ENCODE peak calls at places on chromosome 21, in four cellular contexts. One of them, this sample, is unnamed.

GRCh38 chr21:15775981-15776380 is 46.2 kb downstream of the USP25 start:
- DNase-seq in GM12878: no peak
- DNase-seq in WTC11: no peak
- DNase-seq in K562: no peak
- DNase-seq in this sample: no peak

GRCh38 chr21:15293251-15293650 is 228.5 kb upstream of the NRIP1 start:
- DNase-seq in GM12878: no peak
- DNase-seq in WTC11: no peak
- DNase-seq in K562: peak; percentile 23
- DNase-seq in this sample: peak; percentile 30

GRCh38 chr21:40054403-40054802 is 187.2 kb downstream of the PCP4 start:
- DNase-seq in GM12878: no peak
- DNase-seq in WTC11: no peak
- DNase-seq in K562: no peak
- DNase-seq in this sample: no peak

GRCh38 chr21:34726627-34727337 is 58.0 kb downstream of the CLIC6 start:
- DNase-seq in GM12878: no peak
- DNase-seq in WTC11: no peak
- DNase-seq in K562: no peak
- DNase-seq in this sample: no peak

GRCh38 chr21:16588433-16588860 is 858.7 kb downstream of the USP25 start:
- DNase-seq in GM12878: no peak
- DNase-seq in WTC11: peak; percentile 45
- DNase-seq in K562: no peak
- DNase-seq in this sample: no peak

GRCh38 chr21:37799193-37800121 is 116.8 kb downstream of the KCNJ6 start:
- DNase-seq in GM12878: no peak
- DNase-seq in WTC11: no peak
- DNase-seq in K562: no peak
- DNase-seq in this sample: no peak

GRCh38 chr21:39952265-39952664 is 85.0 kb downstream of the PCP4 start:
- DNase-seq in GM12878: no peak
- DNase-seq in WTC11: no peak
- DNase-seq in K562: no peak
- DNase-seq in this sample: no peak

GRCh38 chr21:16156841-16157240 is 427.1 kb downstream of the USP25 start:
- DNase-seq in GM12878: no peak
- DNase-seq in WTC11: no peak
- DNase-seq in K562: no peak
- DNase-seq in this sample: no peak

GRCh38 chr21:32233055-32233546 is 45.7 kb downstream of the MIS18A start:
- DNase-seq in GM12878: no peak
- DNase-seq in WTC11: no peak
- DNase-seq in K562: no peak
- DNase-seq in this sample: no peak

GRCh38 chr21:37435120-37435519 is 68.5 kb downstream of the DYRK1A start:
- DNase-seq in GM12878: no peak
- DNase-seq in WTC11: peak; percentile 47
- DNase-seq in K562: peak; percentile 91
- DNase-seq in this sample: no peak

GRCh38 chr21:32456497-32456918 is 44.0 kb downstream of the EVA1C start:
- DNase-seq in GM12878: no peak
- DNase-seq in WTC11: no peak
- DNase-seq in K562: no peak
- DNase-seq in this sample: no peak

GRCh38 chr21:31658053-31658452 is 1.4 kb upstream of the SOD1 start:
- DNase-seq in GM12878: no peak
- DNase-seq in WTC11: no peak
- DNase-seq in K562: peak; percentile 43
- DNase-seq in this sample: peak; percentile 62

GRCh38 chr21:31732891-31733520 is 1.1 kb upstream of the SCAF4 start:
- DNase-seq in GM12878: no peak
- DNase-seq in WTC11: peak; percentile 28
- DNase-seq in K562: peak; percentile 71
- DNase-seq in this sample: peak; percentile 15

GRCh38 chr21:36055551-36055950 is 4.8 kb downstream of the SETD4 start:
- DNase-seq in GM12878: no peak
- DNase-seq in WTC11: no peak
- DNase-seq in K562: no peak
- DNase-seq in this sample: no peak

GRCh38 chr21:19853709-19854575 is 1144.3 kb upstream of the NCAM2 start:
- DNase-seq in GM12878: no peak
- DNase-seq in WTC11: peak; percentile 16
- DNase-seq in K562: peak; percentile 70
- DNase-seq in this sample: no peak

GRCh38 chr21:32955307-32955937 is 70.3 kb upstream of the OLIG2 start:
- DNase-seq in GM12878: no peak
- DNase-seq in WTC11: no peak
- DNase-seq in K562: no peak
- DNase-seq in this sample: no peak

GRCh38 chr21:33480481-33481103 is 818 bp upstream of the TMEM50B start:
- DNase-seq in GM12878: no peak
- DNase-seq in WTC11: no peak
- DNase-seq in K562: no peak
- DNase-seq in this sample: no peak

GRCh38 chr21:35911412-35912191 is 148.7 kb downstream of the SETD4 start:
- DNase-seq in GM12878: no peak
- DNase-seq in WTC11: no peak
- DNase-seq in K562: no peak
- DNase-seq in this sample: no peak

GRCh38 chr21:32757804-32758203 is 13.8 kb downstream of the PAXBP1 start:
- DNase-seq in GM12878: no peak
- DNase-seq in WTC11: no peak
- DNase-seq in K562: peak; percentile 16
- DNase-seq in this sample: no peak

GRCh38 chr21:34800797-34801518 is 132.2 kb downstream of the CLIC6 start:
- DNase-seq in GM12878: no peak
- DNase-seq in WTC11: no peak
- DNase-seq in K562: no peak
- DNase-seq in this sample: no peak

GRCh38 chr21:38491536-38491935 is 6.7 kb downstream of the ERG start:
- DNase-seq in GM12878: no peak
- DNase-seq in WTC11: no peak
- DNase-seq in K562: no peak
- DNase-seq in this sample: no peak

GRCh38 chr21:35321322-35322200 is 272.5 kb upstream of the RUNX1 start:
- DNase-seq in GM12878: no peak
- DNase-seq in WTC11: no peak
- DNase-seq in K562: no peak
- DNase-seq in this sample: no peak

GRCh38 chr21:34579411-34579810 is 35.5 kb downstream of the RCAN1 start:
- DNase-seq in GM12878: no peak
- DNase-seq in WTC11: no peak
- DNase-seq in K562: no peak
- DNase-seq in this sample: no peak

GRCh38 chr21:17699524-17700189 is 87.0 kb upstream of the BTG3 start:
- DNase-seq in GM12878: peak; percentile 74
- DNase-seq in WTC11: no peak
- DNase-seq in K562: no peak
- DNase-seq in this sample: no peak

GRCh38 chr21:36704281-36704957 is 5.5 kb downstream of the SIM2 start:
- DNase-seq in GM12878: no peak
- DNase-seq in WTC11: no peak
- DNase-seq in K562: no peak
- DNase-seq in this sample: no peak

GRCh38 chr21:34919406-34919805 is 129.7 kb downstream of the RUNX1 start:
- DNase-seq in GM12878: no peak
- DNase-seq in WTC11: no peak
- DNase-seq in K562: no peak
- DNase-seq in this sample: no peak

GRCh38 chr21:34910396-34910795 is 138.7 kb downstream of the RUNX1 start:
- DNase-seq in GM12878: no peak
- DNase-seq in WTC11: no peak
- DNase-seq in K562: no peak
- DNase-seq in this sample: peak; percentile 62

GRCh38 chr21:16587141-16587570 is 857.4 kb downstream of the USP25 start:
- DNase-seq in GM12878: no peak
- DNase-seq in WTC11: no peak
- DNase-seq in K562: no peak
- DNase-seq in this sample: peak; percentile 38

GRCh38 chr21:32189688-32190483 is 89.0 kb downstream of the MIS18A start:
- DNase-seq in GM12878: no peak
- DNase-seq in WTC11: no peak
- DNase-seq in K562: no peak
- DNase-seq in this sample: no peak

GRCh38 chr21:33212159-33212851 is 17.4 kb upstream of the IFNAR2 start:
- DNase-seq in GM12878: no peak
- DNase-seq in WTC11: no peak
- DNase-seq in K562: peak; percentile 83
- DNase-seq in this sample: no peak

GRCh38 chr21:36004441-36004840 is 55.9 kb downstream of the SETD4 start:
- DNase-seq in GM12878: peak; percentile 7
- DNase-seq in WTC11: no peak
- DNase-seq in K562: no peak
- DNase-seq in this sample: no peak

GRCh38 chr21:32240708-32241433 is 38.0 kb downstream of the MIS18A start:
- DNase-seq in GM12878: peak; percentile 13
- DNase-seq in WTC11: no peak
- DNase-seq in K562: no peak
- DNase-seq in this sample: no peak

GRCh38 chr21:39518055-39518844 is 66.5 kb downstream of the SH3BGR start:
- DNase-seq in GM12878: peak; percentile 4
- DNase-seq in WTC11: peak; percentile 78
- DNase-seq in K562: peak; percentile 82
- DNase-seq in this sample: peak; percentile 60

GRCh38 chr21:42991992-42992740 is 17.8 kb downstream of the PKNOX1 start:
- DNase-seq in GM12878: no peak
- DNase-seq in WTC11: no peak
- DNase-seq in K562: peak; percentile 66
- DNase-seq in this sample: no peak
- TF ChIP-seq CBFB in GM12878: no peak
- TF ChIP-seq CBFB in WTC11: no peak
- TF ChIP-seq CBFB in K562: no peak
- TF ChIP-seq CBFB in this sample: no peak

GRCh38 chr21:44304846-44305245 is 5.0 kb downstream of the PFKL start:
- DNase-seq in GM12878: no peak
- DNase-seq in WTC11: peak; percentile 43
- DNase-seq in K562: peak; percentile 63
- DNase-seq in this sample: peak; percentile 38
- TF ChIP-seq CBFB in GM12878: no peak
- TF ChIP-seq CBFB in WTC11: no peak
- TF ChIP-seq CBFB in K562: no peak
- TF ChIP-seq CBFB in this sample: no peak

DNA sequence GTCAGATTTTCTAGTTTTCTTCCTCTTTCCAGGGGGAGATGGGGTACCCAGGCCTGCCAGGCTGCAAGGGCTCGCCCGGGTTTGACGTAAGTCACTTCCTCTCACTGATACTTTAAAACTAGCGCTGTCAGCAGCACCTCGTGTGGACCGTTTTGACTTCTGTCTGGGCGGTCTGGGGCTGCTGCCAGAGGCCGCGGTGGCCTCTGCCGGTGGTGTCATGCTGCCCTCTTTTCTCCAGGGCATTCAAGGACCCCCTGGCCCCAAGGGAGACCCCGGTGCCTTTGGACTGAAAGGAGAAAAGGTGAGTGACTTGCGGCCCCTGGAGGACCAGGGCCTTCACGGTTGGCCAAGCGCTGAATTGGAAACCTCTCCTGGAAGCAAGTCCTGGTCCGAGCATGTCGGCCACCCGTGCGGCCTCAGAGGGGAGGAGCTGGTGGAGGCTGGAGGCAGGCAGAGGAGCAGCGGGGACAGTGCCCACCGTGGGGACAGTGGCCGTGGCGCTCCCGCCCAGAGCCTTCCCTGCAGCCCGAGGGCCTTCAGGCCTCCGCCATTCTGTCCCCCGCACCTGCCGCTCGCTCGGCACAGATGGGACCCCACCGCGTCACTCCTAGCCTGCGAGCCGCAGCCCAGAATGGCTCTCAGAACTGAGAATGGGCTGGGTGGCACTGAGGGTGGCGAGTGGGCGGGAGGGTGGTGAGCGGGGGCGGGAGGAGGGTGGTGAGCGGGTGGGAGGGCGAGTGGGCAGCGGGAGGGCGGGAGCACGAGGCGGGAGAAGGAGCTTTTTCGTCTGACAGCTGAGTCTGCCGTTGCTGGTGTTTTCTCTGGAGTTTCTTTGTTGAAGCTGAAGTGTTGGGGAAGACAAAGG is 9.4 kb downstream of the COL6A1 start:
- DNase-seq in GM12878: no peak
- DNase-seq in WTC11: peak; percentile 9
- DNase-seq in K562: no peak
- DNase-seq in this sample: no peak
- TF ChIP-seq CBFB in GM12878: no peak
- TF ChIP-seq CBFB in WTC11: no peak
- TF ChIP-seq CBFB in K562: no peak
- TF ChIP-seq CBFB in this sample: no peak

GRCh38 chr21:27248791-27249190 is 281.9 kb upstream of the ADAMTS5 start:
- DNase-seq in GM12878: no peak
- DNase-seq in WTC11: no peak
- DNase-seq in K562: no peak
- DNase-seq in this sample: no peak
- TF ChIP-seq CBFB in GM12878: no peak
- TF ChIP-seq CBFB in WTC11: no peak
- TF ChIP-seq CBFB in K562: no peak
- TF ChIP-seq CBFB in this sample: no peak